ENCODE peak calls at places on chromosomes 12 and 14, in five cellular contexts. R, W, P, I and N are unnamed samples.

GRCh38 chr14:57382283-57382682 is 8.1 kb upstream of the NAA30 start:
- DNase-seq in R (no peak), W (no peak), P (peak; percentile 99), I (no peak), N (peak; percentile 59)

GRCh38 chr12:26971963-26972362 is 33.7 kb downstream of the FGFR1OP2 start:
- DNase-seq in R (no peak), W (no peak), P (no peak), I (no peak), N (no peak)

GRCh38 chr12:6363330-6364036 is 11.9 kb downstream of the SCNN1A start:
- DNase-seq in R (peak; percentile 73), W (peak; percentile 94), P (peak; percentile 84), I (peak; percentile 85), N (no peak)

GRCh38 chr14:38941485-38941884 is 161.6 kb downstream of the SEC23A start:
- DNase-seq in R (no peak), W (no peak), P (no peak), I (no peak), N (no peak)

GRCh38 chr12:8827551-8828347 is 5.3 kb downstream of the A2ML1 start:
- DNase-seq in R (no peak), W (no peak), P (no peak), I (no peak), N (no peak)

GRCh38 chr12:3746758-3747157 is 6.2 kb downstream of the CRACR2A start:
- DNase-seq in R (no peak), W (no peak), P (no peak), I (no peak), N (no peak)

GRCh38 chr12:89084751-89085150 is 267.6 kb downstream of the DUSP6 start:
- DNase-seq in R (no peak), W (no peak), P (no peak), I (no peak), N (no peak)

GRCh38 chr12:46332260-46332659 is 40.3 kb downstream of the SLC38A2 start:
- DNase-seq in R (no peak), W (no peak), P (peak; percentile 81), I (no peak), N (no peak)

GRCh38 chr12:110563702-110564470 is 19.2 kb downstream of the PPTC7 start:
- DNase-seq in R (peak; percentile 48), W (no peak), P (peak; percentile 19), I (peak; percentile 18), N (no peak)

GRCh38 chr14:50068496-50068895 is 47.9 kb downstream of the VCPKMT start:
- DNase-seq in R (no peak), W (no peak), P (no peak), I (no peak), N (no peak)

GRCh38 chr12:110100315-110100970 is 23.7 kb upstream of the IFT81 start:
- DNase-seq in R (peak; percentile 79), W (no peak), P (peak; percentile 85), I (peak; percentile 72), N (no peak)

GRCh38 chr14:105136401-105137322 is 31.9 kb downstream of the JAG2 start:
- DNase-seq in R (no peak), W (peak; percentile 49), P (no peak), I (no peak), N (no peak)

GRCh38 chr12:6792522-6793201 is 3.3 kb downstream of the CD4 start:
- DNase-seq in R (peak; percentile 32), W (no peak), P (no peak), I (peak; percentile 55), N (no peak)

GRCh38 chr12:1972260-1972659 is 32.0 kb downstream of the DCP1B start:
- DNase-seq in R (no peak), W (no peak), P (peak; percentile 24), I (no peak), N (no peak)

GRCh38 chr14:70052990-70053389 is 135.8 kb downstream of the SLC8A3 start:
- DNase-seq in R (peak; percentile 80), W (no peak), P (peak; percentile 40), I (no peak), N (no peak)

GRCh38 chr14:25049559-25050493 is at the start of gene STXBP6:
- DNase-seq in R (peak; percentile 85), W (peak; percentile 88), P (no peak), I (peak; percentile 88), N (no peak)

GRCh38 chr14:94673071-94673470 is 60.9 kb downstream of the SERPINA3 start:
- DNase-seq in R (no peak), W (no peak), P (no peak), I (no peak), N (no peak)

GRCh38 chr12:126069549-126070165 is 1004.4 kb downstream of the AACS start:
- DNase-seq in R (peak; percentile 67), W (no peak), P (peak; percentile 84), I (peak; percentile 65), N (no peak)

GRCh38 chr12:77299910-77300772 is 234.8 kb upstream of the E2F7 start:
- DNase-seq in R (no peak), W (no peak), P (peak; percentile 93), I (no peak), N (no peak)

GRCh38 chr12:45969084-45969483 is 21.3 kb downstream of the SCAF11 start:
- DNase-seq in R (no peak), W (no peak), P (no peak), I (no peak), N (no peak)

GRCh38 chr14:77316872-77317271 is 3.8 kb downstream of the POMT2 start:
- DNase-seq in R (no peak), W (no peak), P (peak; percentile 74), I (peak; percentile 30), N (no peak)

GRCh38 chr12:92721130-92721529 is 18.3 kb downstream of the PLEKHG7 start:
- DNase-seq in R (no peak), W (no peak), P (no peak), I (no peak), N (no peak)

GRCh38 chr14:64696355-64696844 is 7.8 kb upstream of the PLEKHG3 start:
- DNase-seq in R (no peak), W (no peak), P (no peak), I (peak; percentile 45), N (peak; percentile 88)

GRCh38 chr14:98578204-98578603 is 693.8 kb downstream of the BCL11B start:
- DNase-seq in R (no peak), W (no peak), P (peak; percentile 32), I (no peak), N (no peak)

GRCh38 chr14:63787995-63788946 is 60.4 kb upstream of the SGPP1 start:
- DNase-seq in R (no peak), W (no peak), P (no peak), I (no peak), N (no peak)

GRCh38 chr14:95235351-95235750 is 78.0 kb upstream of the DICER1 start:
- DNase-seq in R (no peak), W (no peak), P (no peak), I (no peak), N (no peak)

GRCh38 chr12:8817856-8818255 is 4.6 kb upstream of the A2ML1 start:
- DNase-seq in R (no peak), W (no peak), P (no peak), I (no peak), N (no peak)

GRCh38 chr14:68394113-68394718 is 398.7 kb downstream of the ZFP36L1 start:
- DNase-seq in R (no peak), W (no peak), P (no peak), I (no peak), N (no peak)

GRCh38 chr12:130139541-130139940 is 22.7 kb upstream of the FZD10 start:
- DNase-seq in R (no peak), W (no peak), P (no peak), I (no peak), N (no peak)

GRCh38 chr14:52888839-52889838 is 61.7 kb downstream of the FERMT2 start:
- DNase-seq in R (no peak), W (no peak), P (no peak), I (no peak), N (no peak)

GRCh38 chr12:15886372-15887042 is 4.3 kb downstream of the STRAP start:
- DNase-seq in R (no peak), W (no peak), P (peak; percentile 18), I (no peak), N (no peak)
- H3K4me3 ChIP-seq in R (no peak overlapping the region), W (no peak overlapping the region), P (no peak overlapping the region), I (no peak overlapping the region), N (no peak overlapping the region)

GRCh38 chr12:119673634-119674033 is 5.7 kb downstream of the PRKAB1 start:
- DNase-seq in R (no peak), W (no peak), P (peak; percentile 64), I (peak; percentile 25), N (no peak)
- H3K36me3 ChIP-seq in R (peaks cover 65% of the 10 kb centered on the region), W (peaks cover 79% of the 10 kb centered on the region), P (peaks cover 58% of the 10 kb centered on the region), I (peaks cover 22% of the 10 kb centered on the region), N (peaks cover 7% of the 10 kb centered on the region)

DNA sequence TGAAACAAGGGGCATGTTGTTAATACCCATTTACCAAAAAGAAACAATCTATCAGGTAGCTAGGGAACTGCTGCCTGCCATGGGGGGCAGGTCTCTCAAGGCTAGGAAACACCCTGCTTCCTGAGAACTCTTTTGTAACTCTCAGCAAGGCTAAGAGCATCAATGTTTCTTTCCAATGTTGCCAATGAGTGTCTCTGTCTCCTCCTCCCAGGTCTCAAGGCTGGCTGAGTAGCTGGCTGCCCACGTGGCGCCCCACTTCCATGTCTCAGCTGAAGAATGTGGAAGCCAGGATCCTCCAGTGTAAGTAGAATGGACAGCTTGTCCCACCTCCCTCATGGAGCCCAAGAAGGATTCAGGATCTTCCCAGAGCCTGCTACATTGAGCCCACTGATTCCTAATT is 3.4 kb downstream of the ABHD4 start:
- DNase-seq in R (no peak), W (no peak), P (no peak), I (no peak), N (no peak)
- TF ChIP-seq CTCF in R (no peak), W (no peak), P (no peak), I (no peak), N (no peak)

DNA sequence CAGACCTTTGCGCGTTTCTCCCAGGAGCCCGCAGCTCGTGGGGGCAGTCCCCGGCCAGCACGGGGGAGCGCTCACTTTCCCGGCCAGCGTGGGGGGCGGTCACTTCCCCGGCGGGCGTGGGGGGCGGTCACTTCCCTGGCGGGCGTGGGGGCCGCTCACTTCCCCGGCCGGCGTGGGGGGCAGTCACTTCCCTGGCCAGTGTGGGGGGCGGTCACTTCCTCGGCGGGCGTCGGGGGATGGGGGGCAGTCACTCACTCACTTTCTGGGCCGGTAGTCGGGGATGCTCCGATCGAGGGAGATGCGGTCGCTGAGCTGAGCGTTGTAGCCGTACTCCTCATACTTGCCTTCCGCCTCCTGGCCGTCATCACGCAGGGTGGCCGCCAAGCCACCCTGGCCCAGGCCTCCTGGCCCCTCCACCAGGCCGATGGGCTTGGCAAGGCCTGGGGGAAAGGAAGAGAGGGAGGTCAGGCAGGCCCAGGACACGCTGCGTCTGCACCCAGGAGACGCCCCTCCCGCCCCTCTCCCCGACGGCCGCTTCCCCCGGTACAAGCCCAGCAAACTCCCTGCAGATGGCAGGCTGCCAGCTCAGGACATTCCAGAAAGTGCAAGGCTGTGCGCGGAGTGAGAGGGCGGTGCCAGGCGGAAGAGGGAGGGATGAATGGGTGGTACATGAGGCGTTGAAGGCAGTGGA is 43.3 kb downstream of the GALNT9 start:
- DNase-seq in R (peak; percentile 76), W (peak; percentile 61), P (peak; percentile 67), I (peak; percentile 50), N (no peak)
- H3K4me3 ChIP-seq in R (no peak overlapping the region), W (peak overlapping the region; percentile 29), P (no peak overlapping the region), I (no peak overlapping the region), N (no peak overlapping the region)